ENCODE peak calls at places on chromosomes 6 and 20, in eight cellular contexts. R is K562, O is sigmoid colon, K is ovary, I is stomach, E is upper lobe of left lung, W is HepG2, S is H1. X is an unnamed sample.

GRCh38 chr20:20073851-20074252 is 21.5 kb downstream of the CFAP61 start:
- DNase-seq in R (no peak), O (no peak), K (no peak), I (no peak), E (no peak), W (no peak), S (no peak), X (no peak)

GRCh38 chr6:120279706-120280105 is 930.1 kb upstream of the MAN1A1 start:
- DNase-seq in R (no peak), O (no peak), K (no peak), I (no peak), E (no peak), W (no peak), S (no peak), X (no peak)

GRCh38 chr6:65937982-65938381 is 231.0 kb upstream of the EYS start:
- DNase-seq in R (no peak), O (no peak), K (peak; percentile 63), I (no peak), E (no peak), W (no peak), S (no peak), X (peak; percentile 24)

GRCh38 chr6:165849539-165850430 is 186.7 kb upstream of the PDE10A start:
- DNase-seq in R (no peak), O (peak; percentile 79), K (peak; percentile 54), I (no peak), E (peak; percentile 60), W (no peak), S (no peak), X (no peak)

GRCh38 chr6:40160826-40161225 is 226.6 kb upstream of the MOCS1 start:
- DNase-seq in R (no peak), O (no peak), K (no peak), I (no peak), E (no peak), W (no peak), S (no peak), X (no peak)

GRCh38 chr6:115891111-115891669 is 169.5 kb downstream of the FRK start:
- DNase-seq in R (no peak), O (no peak), K (no peak), I (no peak), E (no peak), W (no peak), S (no peak), X (no peak)

GRCh38 chr6:186221-186965 is 105.9 kb upstream of the DUSP22 start:
- DNase-seq in R (no peak), O (peak; percentile 74), K (no peak), I (peak; percentile 19), E (no peak), W (peak; percentile 23), S (no peak), X (no peak)

GRCh38 chr6:134741193-134741521 is 208.7 kb downstream of the ALDH8A1 start:
- DNase-seq in R (no peak), O (no peak), K (no peak), I (no peak), E (peak; percentile 5), W (no peak), S (no peak), X (no peak)

GRCh38 chr6:122187186-122187585 is 212.3 kb upstream of the HSF2 start:
- DNase-seq in R (no peak), O (no peak), K (no peak), I (no peak), E (no peak), W (no peak), S (no peak), X (no peak)

GRCh38 chr20:641516-641913 is 11.5 kb downstream of the SRXN1 start:
- DNase-seq in R (peak; percentile 73), O (no peak), K (peak; percentile 15), I (no peak), E (no peak), W (peak; percentile 85), S (no peak), X (no peak)

DNA sequence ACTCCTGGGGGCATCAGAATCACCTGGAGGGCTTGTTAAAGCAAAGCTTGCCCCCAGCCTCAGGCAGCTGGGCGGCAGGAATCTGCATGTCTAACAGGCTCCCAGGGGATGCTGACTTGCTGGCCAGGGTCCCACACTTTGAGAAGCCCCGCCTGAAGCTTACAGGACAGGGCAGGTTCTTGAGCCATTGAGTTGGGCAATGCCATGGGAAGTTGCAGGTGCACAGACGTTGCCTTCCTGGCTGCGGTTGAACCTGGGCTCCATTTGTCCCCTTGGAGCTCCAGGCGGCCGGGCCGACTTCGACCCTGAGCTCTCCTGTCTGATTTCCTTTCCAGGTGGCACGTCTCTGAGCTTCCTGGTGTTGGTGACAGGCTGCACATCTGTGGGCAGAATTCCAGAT is 46.8 kb downstream of the SYNJ2 start:
- DNase-seq in R (no peak), O (no peak), K (no peak), I (no peak), E (no peak), W (no peak), S (no peak), X (no peak)
- H3K4me1 ChIP-seq in R (peaks cover 37% of the 10 kb centered on the region), O (peaks cover 44% of the 10 kb centered on the region), K (peaks cover 14% of the 10 kb centered on the region), I (peaks cover 75% of the 10 kb centered on the region), E (peaks cover 21% of the 10 kb centered on the region), W (peaks cover 69% of the 10 kb centered on the region), S (peaks cover 3% of the 10 kb centered on the region), X (peaks cover 29% of the 10 kb centered on the region)

GRCh38 chr6:18835976-18836375 is 448.8 kb downstream of the RNF144B start:
- DNase-seq in R (no peak), O (no peak), K (no peak), I (no peak), E (no peak), W (no peak), S (no peak), X (no peak)
- TF ChIP-seq EP300 in R (no peak), O (no peak), K (no peak), I (no peak), E (no peak), W (no peak), S (no peak), X (no peak)

DNA sequence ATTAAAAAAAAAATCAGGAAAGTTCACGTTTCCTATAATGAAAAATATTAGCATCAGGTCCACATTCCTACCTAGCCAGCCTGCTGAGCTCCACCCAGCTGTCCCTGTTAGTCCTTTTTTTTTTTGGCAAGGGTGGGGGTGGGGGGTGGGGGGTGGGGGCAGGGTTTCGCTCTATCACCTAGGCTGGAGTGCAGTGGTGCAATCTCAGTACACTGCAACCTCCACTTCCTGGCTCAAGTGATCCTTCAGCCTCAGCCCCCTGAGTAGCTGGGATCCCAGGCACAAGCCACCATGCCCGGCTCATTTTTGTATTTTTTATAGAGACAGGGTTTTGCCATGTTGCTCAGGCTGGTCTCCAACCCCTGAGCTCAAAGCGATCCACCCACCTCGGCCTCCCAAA is 7.5 kb upstream of the SLC2A10 start:
- DNase-seq in R (no peak), O (no peak), K (no peak), I (no peak), E (no peak), W (no peak), S (no peak), X (no peak)
- H3K4me1 ChIP-seq in R (peaks cover 5% of the 10 kb centered on the region), O (no peaks in the 10 kb centered on the region), K (no peaks in the 10 kb centered on the region), I (no peaks in the 10 kb centered on the region), E (no peaks in the 10 kb centered on the region), W (peaks cover 60% of the 10 kb centered on the region), S (peaks cover 18% of the 10 kb centered on the region), X (no peaks in the 10 kb centered on the region)

GRCh38 chr20:15706719-15707118 is 866.5 kb downstream of the KIF16B start:
- DNase-seq in R (no peak), O (no peak), K (no peak), I (no peak), E (no peak), W (no peak), S (no peak), X (no peak)
- TF ChIP-seq EP300 in R (no peak), O (no peak), K (no peak), I (no peak), E (no peak), W (no peak), S (no peak), X (no peak)

DNA sequence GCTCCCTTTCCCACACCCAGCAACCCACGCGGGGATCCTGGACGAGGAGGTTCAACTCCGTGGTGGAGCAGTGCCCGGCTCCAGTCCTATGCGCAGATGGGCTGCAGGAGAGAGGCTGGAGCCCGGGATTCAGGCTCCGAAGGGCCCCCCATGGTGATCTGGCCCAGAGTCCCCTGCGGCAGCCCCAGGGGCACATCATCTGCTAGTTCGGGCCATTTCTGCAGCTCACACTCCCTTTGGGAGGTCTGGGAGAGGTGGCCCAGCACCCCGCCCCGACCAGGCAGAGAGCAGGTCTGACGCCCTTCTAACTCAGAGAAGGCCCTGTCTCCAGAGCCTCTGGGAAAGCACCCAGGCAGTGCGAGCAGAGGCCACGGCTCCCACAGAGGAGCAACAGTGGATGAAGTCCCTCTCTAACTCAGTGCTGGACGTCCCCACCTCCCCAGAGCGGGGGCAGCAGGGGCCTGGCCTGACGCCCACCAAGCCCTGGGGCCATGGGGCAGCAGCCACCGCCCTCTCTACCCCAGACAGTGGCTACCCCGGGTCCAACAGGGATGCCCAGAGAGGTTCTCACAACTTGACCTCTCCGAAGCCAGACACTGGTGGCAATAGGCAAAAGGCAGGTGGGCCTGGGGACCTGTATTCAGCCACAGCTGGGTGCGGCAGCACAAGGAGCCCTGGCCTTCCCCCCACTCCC is 3.3 kb downstream of the KCNQ2 start:
- DNase-seq in R (no peak), O (no peak), K (no peak), I (no peak), E (peak; percentile 65), W (no peak), S (no peak), X (no peak)
- H3K4me1 ChIP-seq in R (no peaks in the 10 kb centered on the region), O (peaks cover 12% of the 10 kb centered on the region), K (no peaks in the 10 kb centered on the region), I (peaks cover 18% of the 10 kb centered on the region), E (peaks cover 11% of the 10 kb centered on the region), W (no peaks in the 10 kb centered on the region), S (no peaks in the 10 kb centered on the region), X (peaks cover 11% of the 10 kb centered on the region)

GRCh38 chr20:59006167-59006863 is 739 bp downstream of the CTSZ start:
- DNase-seq in R (no peak), O (peak; percentile 81), K (peak; percentile 33), I (no peak), E (peak; percentile 85), W (no peak), S (no peak), X (no peak)
- TF ChIP-seq EP300 in R (no peak), O (no peak), K (no peak), I (no peak), E (no peak), W (no peak), S (no peak), X (no peak)

GRCh38 chr6:43510827-43511163 is 649 bp upstream of the LRRC73 start:
- DNase-seq in R (no peak), O (no peak), K (no peak), I (peak; percentile 73), E (no peak), W (no peak), S (no peak), X (no peak)
- H3K4me1 ChIP-seq in R (peaks cover 20% of the 10 kb centered on the region), O (peaks cover 36% of the 10 kb centered on the region), K (peaks cover 13% of the 10 kb centered on the region), I (peaks cover 65% of the 10 kb centered on the region), E (peaks cover 31% of the 10 kb centered on the region), W (peaks cover 60% of the 10 kb centered on the region), S (no peaks in the 10 kb centered on the region), X (no peaks in the 10 kb centered on the region)

GRCh38 chr6:164164921-164165320 is 750.4 kb downstream of the QKI start:
- DNase-seq in R (no peak), O (no peak), K (no peak), I (no peak), E (no peak), W (no peak), S (no peak), X (no peak)
- TF ChIP-seq EP300 in R (no peak), O (no peak), K (no peak), I (no peak), E (no peak), W (no peak), S (no peak), X (no peak)

X was measured in tibial nerve.